ENCODE peak calls at places on chromosome 4, in nine cellular contexts. Q is endodermal cell, C is A549, U is BE2C, P is SJSA1, G is tibial nerve, X is mucosa of descending colon, R is GM23248, Z is fibroblast of lung. W is an unnamed sample. For H3K9me3, the result is how much of the 10 kb centered on the place peaks cover.

GRCh38 chr4:176404591-176404990 is 84.8 kb downstream of the SPCS3 start:
- DNase-seq in X (no peak), Z (peak), R (peak), C (peak), G (no peak), Q (no peak), U (no peak), P (no peak), W (no peak)

GRCh38 chr4:139167774-139168444 is 9.1 kb downstream of the ELF2 start:
- DNase-seq in Z (peak), R (peak), P (no peak), X (no peak), Q (no peak), G (peak), C (peak), U (no peak), W (no peak)

GRCh38 chr4:150591284-150591874 is 9.4 kb downstream of the MAB21L2 start:
- DNase-seq in X (no peak), U (peak), R (no peak), Z (no peak), Q (peak), P (no peak), C (peak), G (no peak), W (no peak)

GRCh38 chr4:81040175-81040659 is 9.7 kb downstream of the BMP3 start:
- DNase-seq in G (peak), X (no peak), P (no peak), U (no peak), C (peak), Q (no peak), Z (peak), R (peak), W (no peak)

GRCh38 chr4:121326580-121326979 is 54.2 kb downstream of the QRFPR start:
- DNase-seq in U (no peak), G (no peak), Q (no peak), P (no peak), Z (no peak), X (no peak), C (no peak), R (no peak), W (no peak)

GRCh38 chr4:158162637-158163036 is 10.2 kb downstream of the GASK1B start:
- DNase-seq in X (no peak), G (no peak), P (no peak), C (peak), U (no peak), Q (no peak), Z (no peak), R (peak), W (no peak)

GRCh38 chr4:111037591-111037990 is 414.7 kb upstream of the PITX2 start:
- DNase-seq in G (no peak), Q (no peak), X (no peak), U (no peak), C (no peak), P (no peak), Z (no peak), R (no peak), W (no peak)

GRCh38 chr4:121685257-121685656 is 11.5 kb downstream of the ANXA5 start:
- DNase-seq in R (no peak), U (no peak), P (no peak), Z (peak), C (no peak), Q (no peak), X (no peak), G (no peak), W (no peak)

GRCh38 chr4:139922625-139923024 is 231.4 kb downstream of the MAML3 start:
- DNase-seq in G (no peak), U (peak), X (no peak), R (peak), P (no peak), C (no peak), Z (peak), Q (no peak), W (peak)

GRCh38 chr4:113952452-113953029 is 26.9 kb downstream of the ARSJ start:
- DNase-seq in U (peak), Q (peak), P (no peak), G (peak), R (peak), Z (peak), X (no peak), C (peak), W (no peak)

GRCh38 chr4:53925050-53925605 is 139.3 kb downstream of the CHIC2 start:
- DNase-seq in X (no peak), U (no peak), Q (no peak), P (no peak), C (no peak), Z (no peak), G (no peak), R (no peak), W (no peak)

GRCh38 chr4:68347845-68348244 is 2.0 kb downstream of the YTHDC1 start:
- DNase-seq in C (no peak), U (no peak), X (no peak), R (no peak), Q (no peak), Z (no peak), G (no peak), P (no peak), W (no peak)

GRCh38 chr4:68344785-68345184 is 5.1 kb downstream of the YTHDC1 start:
- DNase-seq in C (no peak), G (no peak), X (no peak), U (no peak), Q (no peak), P (no peak), R (no peak), Z (no peak), W (no peak)

GRCh38 chr4:68344049-68344448 is 5.8 kb downstream of the YTHDC1 start:
- DNase-seq in X (no peak), Z (no peak), C (no peak), Q (no peak), P (no peak), U (no peak), G (no peak), R (no peak), W (no peak)

GRCh38 chr4:68348577-68348976 is 1.3 kb downstream of the YTHDC1 start:
- DNase-seq in R (peak), P (no peak), Z (no peak), U (no peak), G (no peak), C (no peak), X (no peak), Q (no peak), W (no peak)

GRCh38 chr4:68346461-68346860 is 3.4 kb downstream of the YTHDC1 start:
- DNase-seq in G (no peak), Q (no peak), R (peak), P (no peak), C (peak), U (no peak), Z (no peak), X (no peak), W (no peak)
- H3K4me3 ChIP-seq in G (no peak), Q (peak), R (peak), P (no peak), C (peak), U (no peak), Z (no peak), X (no peak), W (no peak)

GRCh38 chr4:74845834-74846233 is 51.5 kb upstream of the BTC start:
- DNase-seq in Q (no peak), Z (no peak), C (no peak), P (no peak), X (no peak), R (no peak), U (no peak), G (no peak), W (no peak)

GRCh38 chr4:74848774-74849173 is 54.5 kb upstream of the BTC start:
- DNase-seq in U (no peak), C (no peak), Q (no peak), P (no peak), Z (no peak), X (no peak), G (no peak), R (no peak), W (no peak)
- H3K9me3 ChIP-seq in U (under half), C (under half), Q (under half), P (under half), Z (under half), X (under half), G (under half), R (under half), W (under half)

DNA sequence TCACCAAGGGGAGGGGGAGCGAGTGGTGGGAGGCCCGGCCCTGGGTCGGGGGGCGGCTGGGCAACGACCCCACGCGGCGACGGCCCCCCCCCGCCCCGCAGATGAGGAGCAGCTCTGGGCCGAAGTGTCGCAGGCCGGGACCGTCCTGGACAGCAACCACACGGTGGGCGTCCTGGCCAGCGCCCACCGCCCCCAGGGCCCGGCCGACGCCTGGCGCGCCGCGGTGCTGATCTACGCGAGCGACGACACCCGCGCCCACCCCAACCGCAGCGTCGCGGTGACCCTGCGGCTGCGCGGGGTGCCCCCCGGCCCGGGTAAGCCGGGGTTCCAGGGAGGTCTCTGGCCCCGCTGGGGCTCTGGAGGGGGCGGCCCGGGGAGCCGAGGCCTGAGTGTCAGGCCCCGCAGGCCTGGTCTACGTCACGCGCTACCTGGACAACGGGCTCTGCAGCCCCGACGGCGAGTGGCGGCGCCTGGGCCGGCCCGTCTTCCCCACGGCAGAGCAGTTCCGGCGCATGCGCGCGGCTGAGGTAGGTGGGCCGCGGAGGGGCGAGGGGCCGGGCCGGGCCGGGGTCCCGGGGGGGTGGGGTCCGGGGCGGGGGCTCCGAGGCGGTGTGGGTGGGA is 8.7 kb upstream of the FGFRL1 start:
- DNase-seq in C (no peak), P (no peak), Z (no peak), X (no peak), Q (peak), G (no peak), R (peak), U (no peak), W (no peak)
- H3K4me3 ChIP-seq in C (no peak), P (no peak), Z (no peak), X (no peak), Q (no peak), G (no peak), R (no peak), U (no peak), W (no peak)

GRCh38 chr4:33339762-33340161 is 2619.6 kb downstream of the PCDH7 start:
- DNase-seq in C (no peak), U (no peak), P (no peak), G (no peak), X (no peak), R (no peak), Z (no peak), Q (no peak), W (no peak)

GRCh38 chr4:33340168-33340567 is 2620.0 kb downstream of the PCDH7 start:
- DNase-seq in P (no peak), Q (no peak), C (no peak), R (no peak), U (no peak), G (no peak), X (no peak), Z (no peak), W (no peak)

GRCh38 chr4:33334416-33334815 is 2614.2 kb downstream of the PCDH7 start:
- DNase-seq in G (no peak), P (no peak), Z (peak), X (no peak), C (peak), Q (no peak), U (no peak), R (no peak), W (no peak)
- H3K9me3 ChIP-seq in G (under half), P (under half), Z (under half), X (under half), C (under half), Q (under half), U (under half), R (under half), W (under half)

GRCh38 chr4:36716874-36717273 is 435.5 kb downstream of the DTHD1 start:
- DNase-seq in X (no peak), G (no peak), R (no peak), U (no peak), P (no peak), Z (no peak), Q (no peak), C (no peak), W (no peak)
- H3K4me3 ChIP-seq in X (no peak), G (no peak), R (no peak), U (no peak), P (no peak), Z (no peak), Q (no peak), C (no peak), W (no peak)

GRCh38 chr4:252065-252601 is 53.1 kb downstream of the ZNF732 start:
- DNase-seq in P (no peak), G (no peak), Z (no peak), Q (no peak), U (no peak), R (no peak), C (no peak), X (no peak), W (no peak)
- H3K9me3 ChIP-seq in P (under half), G (half or more), Z (under half), Q (half or more), U (under half), R (under half), C (under half), X (half or more), W (under half)

GRCh38 chr4:47929682-47930201 is 15.4 kb upstream of the NFXL1 start:
- DNase-seq in Q (no peak), R (no peak), P (no peak), Z (no peak), C (no peak), U (no peak), X (no peak), G (no peak), W (no peak)

GRCh38 chr4:47930971-47931804 is 16.8 kb upstream of the NFXL1 start:
- DNase-seq in Q (no peak), R (peak), G (no peak), U (peak), P (no peak), C (no peak), X (no peak), Z (peak), W (no peak)

GRCh38 chr4:47926667-47927258 is 12.4 kb upstream of the NFXL1 start:
- DNase-seq in P (no peak), Q (peak), Z (peak), G (peak), C (peak), R (peak), X (no peak), U (peak), W (peak)
- H3K4me3 ChIP-seq in P (no peak), Q (peak), Z (no peak), G (peak), C (no peak), R (no peak), X (no peak), U (peak), W (no peak)

DNA sequence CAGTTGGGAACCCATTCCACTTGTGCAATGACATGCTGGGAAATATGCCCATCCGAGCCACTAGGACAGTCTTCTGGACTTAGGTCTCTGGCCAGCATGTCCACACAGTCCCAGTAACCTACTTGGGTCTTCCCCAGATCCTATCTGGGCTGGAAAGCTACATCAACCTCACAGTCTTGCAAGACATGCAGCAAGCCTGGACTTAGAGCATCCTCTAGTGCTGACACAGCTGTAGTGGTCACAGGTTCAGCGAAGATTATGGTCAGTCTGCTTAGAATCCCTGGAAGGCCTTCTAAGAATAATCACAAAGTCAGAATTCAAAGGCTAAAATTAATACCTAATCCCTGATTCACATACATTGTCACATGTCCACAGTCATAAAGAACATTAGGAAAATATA is 842.7 kb downstream of the STPG2 start:
- DNase-seq in U (peak), G (no peak), X (no peak), Z (no peak), P (no peak), Q (no peak), C (no peak), R (no peak), W (no peak)
- H3K9me3 ChIP-seq in U (under half), G (under half), X (under half), Z (under half), P (under half), Q (under half), C (under half), R (under half), W (under half)

GRCh38 chr4:123300222-123300621 is 96.4 kb upstream of the SPRY1 start:
- DNase-seq in X (no peak), C (no peak), G (no peak), Q (no peak), R (no peak), P (no peak), Z (no peak), U (no peak), W (no peak)

GRCh38 chr4:123299212-123299651 is 97.4 kb upstream of the SPRY1 start:
- DNase-seq in Z (peak), X (no peak), C (no peak), U (no peak), G (no peak), R (peak), Q (no peak), P (no peak), W (no peak)

GRCh38 chr4:123300625-123301024 is 96.0 kb upstream of the SPRY1 start:
- DNase-seq in Z (no peak), R (no peak), X (no peak), G (no peak), U (no peak), Q (no peak), P (no peak), C (no peak), W (no peak)

GRCh38 chr4:123297836-123298235 is 98.8 kb upstream of the SPRY1 start:
- DNase-seq in R (no peak), X (no peak), Q (no peak), C (no peak), G (no peak), Z (no peak), U (no peak), P (no peak), W (no peak)

GRCh38 chr4:123298798-123299197 is 97.8 kb upstream of the SPRY1 start:
- DNase-seq in Z (peak), U (no peak), R (peak), P (no peak), C (no peak), G (no peak), Q (no peak), X (no peak), W (no peak)
- H3K4me3 ChIP-seq in Z (no peak), U (no peak), R (no peak), P (no peak), C (no peak), G (no peak), Q (no peak), X (no peak), W (no peak)

GRCh38 chr4:183383606-183384005 is 60.8 kb upstream of the CDKN2AIP start:
- DNase-seq in G (no peak), P (no peak), C (no peak), X (no peak), Q (no peak), U (no peak), R (no peak), Z (no peak), W (no peak)
- H3K9me3 ChIP-seq in G (under half), P (under half), C (under half), X (under half), Q (half or more), U (under half), R (under half), Z (under half), W (under half)